ENCODE peak calls at places on chromosomes 3 and 15, in eight cellular contexts. T, W, G, J, X, S, Y and I are unnamed samples.

GRCh38 chr3:160340351-160340750 is 58.7 kb downstream of the IFT80 start:
- DNase-seq in T (no peak), W (no peak), G (no peak), J (no peak), X (no peak), S (no peak), Y (no peak), I (no peak)

GRCh38 chr3:112293368-112294321 is at the start of gene SLC9C1:
- DNase-seq in T (peak; percentile 32), W (no peak), G (peak; percentile 74), J (peak; percentile 28), X (no peak), S (no peak), Y (no peak), I (peak; percentile 26)

GRCh38 chr3:74883690-74884089 is 269.2 kb upstream of the CNTN3 start:
- DNase-seq in T (no peak), W (no peak), G (peak; percentile 5), J (no peak), X (no peak), S (no peak), Y (no peak), I (no peak)

GRCh38 chr15:50138391-50138790 is 19.4 kb upstream of the ATP8B4 start:
- DNase-seq in T (no peak), W (no peak), G (peak; percentile 34), J (no peak), X (no peak), S (no peak), Y (no peak), I (no peak)

GRCh38 chr3:127794972-127795371 is 27.3 kb downstream of the MGLL start:
- DNase-seq in T (no peak), W (no peak), G (no peak), J (no peak), X (no peak), S (no peak), Y (no peak), I (no peak)

GRCh38 chr3:131610174-131610573 is 107.4 kb upstream of the MRPL3 start:
- DNase-seq in T (no peak), W (no peak), G (no peak), J (no peak), X (no peak), S (no peak), Y (no peak), I (no peak)

GRCh38 chr3:194069421-194070219 is 66.3 kb upstream of the HES1 start:
- DNase-seq in T (no peak), W (no peak), G (peak; percentile 24), J (no peak), X (no peak), S (no peak), Y (no peak), I (no peak)

GRCh38 chr3:81277853-81278252 is 483.6 kb downstream of the GBE1 start:
- DNase-seq in T (no peak), W (no peak), G (peak; percentile 4), J (no peak), X (no peak), S (no peak), Y (no peak), I (no peak)

GRCh38 chr15:46652256-46652655 is 1017.4 kb downstream of the SQOR start:
- DNase-seq in T (no peak), W (no peak), G (no peak), J (no peak), X (no peak), S (no peak), Y (no peak), I (no peak)

GRCh38 chr3:27488821-27489220 is 4.6 kb upstream of the SLC4A7 start:
- DNase-seq in T (no peak), W (no peak), G (no peak), J (no peak), X (no peak), S (no peak), Y (no peak), I (no peak)

GRCh38 chr15:87547470-87548181 is 708.9 kb downstream of the NTRK3 start:
- DNase-seq in T (no peak), W (no peak), G (no peak), J (peak; percentile 27), X (no peak), S (peak; percentile 75), Y (no peak), I (no peak)

GRCh38 chr15:41904487-41905359 is 10.9 kb upstream of the SPTBN5 start:
- DNase-seq in T (peak; percentile 66), W (peak; percentile 67), G (peak; percentile 65), J (peak; percentile 61), X (peak; percentile 54), S (peak; percentile 81), Y (peak; percentile 61), I (peak; percentile 76)

GRCh38 chr15:74132681-74133070 is 2.3 kb downstream of the ISLR2 start:
- DNase-seq in T (no peak), W (no peak), G (peak; percentile 24), J (no peak), X (no peak), S (no peak), Y (no peak), I (no peak)

GRCh38 chr15:74130089-74130848 is at the start of gene ISLR2:
- DNase-seq in T (no peak), W (no peak), G (no peak), J (no peak), X (peak; percentile 35), S (peak; percentile 73), Y (no peak), I (no peak)

GRCh38 chr15:74129411-74130088 is 836 bp upstream of the ISLR2 start:
- DNase-seq in T (no peak), W (no peak), G (no peak), J (no peak), X (no peak), S (no peak), Y (no peak), I (no peak)

GRCh38 chr15:74131618-74132191 is 1.3 kb downstream of the ISLR2 start:
- DNase-seq in T (no peak), W (no peak), G (no peak), J (no peak), X (no peak), S (no peak), Y (no peak), I (no peak)

DNA sequence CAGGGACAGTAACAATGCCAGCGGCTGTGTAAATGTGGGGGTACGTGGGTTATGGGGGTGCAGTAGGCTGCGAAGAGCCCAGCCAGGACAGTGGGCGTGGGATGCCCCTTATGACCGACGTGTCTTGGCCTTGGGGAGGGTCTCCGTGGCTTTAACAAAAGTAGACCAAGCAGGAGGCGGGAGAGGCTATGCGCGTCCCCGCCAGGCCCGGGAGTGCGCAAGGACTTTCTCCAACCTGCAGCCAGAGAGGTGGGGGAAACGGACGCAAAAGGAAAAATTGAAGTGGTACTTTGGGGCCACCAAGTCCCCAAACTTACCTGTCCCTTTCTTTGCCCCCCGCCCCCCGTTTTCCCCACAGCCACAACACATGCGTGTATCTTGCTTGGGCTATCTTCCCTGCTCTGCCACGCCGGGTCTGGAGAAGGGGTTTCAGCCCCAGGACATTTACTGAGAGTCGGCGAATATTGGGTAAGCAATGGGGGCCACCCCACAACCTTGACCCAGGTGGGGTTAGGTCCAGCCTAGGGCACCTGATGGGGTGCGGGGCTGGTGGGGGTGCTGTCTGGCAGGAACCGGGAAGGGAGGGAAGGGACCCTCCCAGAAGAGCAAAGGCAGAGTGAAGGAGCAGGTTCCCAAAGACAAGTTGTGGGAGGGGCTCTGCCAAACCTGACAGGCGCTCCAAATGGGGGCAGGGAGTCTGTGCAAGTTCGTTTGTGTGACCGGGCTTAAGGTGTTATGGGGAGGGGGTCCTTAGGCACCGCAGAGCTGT is 647 bp downstream of the ISLR2 start:
- DNase-seq in T (no peak), W (no peak), G (no peak), J (no peak), X (no peak), S (no peak), Y (no peak), I (no peak)
- H3K4me3 ChIP-seq in T (no peak overlapping the region), W (no peak overlapping the region), G (no peak overlapping the region), J (no peak overlapping the region), X (peak overlapping the region; percentile 44), S (no peak overlapping the region), Y (peak overlapping the region; percentile 66), I (no peak overlapping the region)

DNA sequence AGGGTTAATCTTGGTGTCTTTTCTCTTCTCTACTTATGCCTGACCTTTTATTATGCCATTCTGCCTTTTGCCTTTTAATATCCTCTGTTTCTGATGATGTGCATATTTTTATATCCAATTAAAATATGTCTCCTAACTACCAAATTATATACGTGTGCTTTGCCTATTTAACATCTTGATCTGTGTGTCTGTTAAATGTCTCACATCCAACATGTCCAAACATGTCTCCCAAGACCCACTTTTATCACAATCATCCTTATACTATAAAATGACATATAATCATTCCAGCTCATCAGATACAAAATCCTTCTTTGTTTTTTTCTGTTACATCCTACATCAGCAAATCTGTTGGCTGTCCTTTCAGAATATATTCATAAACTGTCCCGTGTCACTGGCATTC is 539.5 kb downstream of the ZPLD1 start:
- DNase-seq in T (no peak), W (no peak), G (no peak), J (no peak), X (no peak), S (no peak), Y (no peak), I (no peak)
- H3K4me1 ChIP-seq in T (no peaks in the 10 kb centered on the region), W (no peaks in the 10 kb centered on the region), G (no peaks in the 10 kb centered on the region), J (no peaks in the 10 kb centered on the region), X (no peaks in the 10 kb centered on the region), S (peaks cover 2% of the 10 kb centered on the region), Y (peaks cover 4% of the 10 kb centered on the region), I (no peaks in the 10 kb centered on the region)

GRCh38 chr15:72227720-72228119 is 3.3 kb downstream of the PKM start:
- DNase-seq in T (no peak), W (no peak), G (no peak), J (no peak), X (no peak), S (no peak), Y (no peak), I (no peak)

GRCh38 chr15:72230197-72231065 is 559 bp downstream of the PKM start:
- DNase-seq in T (peak; percentile 76), W (peak; percentile 84), G (peak; percentile 91), J (peak; percentile 95), X (peak; percentile 92), S (peak; percentile 96), Y (peak; percentile 94), I (peak; percentile 93)

GRCh38 chr15:72229076-72229946 is 1.7 kb downstream of the PKM start:
- DNase-seq in T (no peak), W (no peak), G (peak; percentile 24), J (no peak), X (no peak), S (peak; percentile 79), Y (peak; percentile 25), I (no peak)

GRCh38 chr15:72229947-72230196 is 1.1 kb downstream of the PKM start:
- DNase-seq in T (no peak), W (no peak), G (no peak), J (no peak), X (no peak), S (no peak), Y (no peak), I (no peak)

DNA sequence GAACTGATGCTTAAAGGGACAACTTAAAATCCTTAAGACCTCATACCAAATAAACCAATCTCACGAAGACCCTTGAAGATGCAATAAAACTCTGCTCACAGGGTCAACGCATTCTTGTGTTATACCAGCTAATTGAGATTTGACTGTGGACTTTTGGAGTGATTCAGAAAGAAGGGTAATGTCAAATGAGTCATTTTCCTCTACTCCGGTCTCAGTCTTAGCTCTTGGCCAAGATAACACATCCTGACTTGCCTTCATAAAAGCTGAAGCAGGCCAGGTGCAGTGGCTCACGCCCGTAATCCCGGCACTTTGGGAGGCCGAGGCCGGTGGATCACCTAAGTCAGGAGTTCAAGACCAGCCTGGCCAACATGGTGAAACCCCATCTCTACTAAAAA is 3.8 kb downstream of the PKM start:
- DNase-seq in T (no peak), W (no peak), G (peak; percentile 91), J (peak; percentile 41), X (peak; percentile 47), S (no peak), Y (no peak), I (no peak)
- H3K4me3 ChIP-seq in T (no peak overlapping the region), W (peak overlapping the region; percentile 10), G (no peak overlapping the region), J (no peak overlapping the region), X (peak overlapping the region; percentile 99), S (no peak overlapping the region), Y (peak overlapping the region; percentile 29), I (no peak overlapping the region)

GRCh38 chr3:23663661-23664186 is 142.0 kb upstream of the UBE2E1 start:
- DNase-seq in T (no peak), W (no peak), G (no peak), J (no peak), X (no peak), S (no peak), Y (no peak), I (no peak)
- H3K4me1 ChIP-seq in T (no peaks in the 10 kb centered on the region), W (peaks cover 3% of the 10 kb centered on the region), G (peaks cover 9% of the 10 kb centered on the region), J (peaks cover 4% of the 10 kb centered on the region), X (peaks cover 7% of the 10 kb centered on the region), S (peaks cover 3% of the 10 kb centered on the region), Y (no peaks in the 10 kb centered on the region), I (no peaks in the 10 kb centered on the region)